ENCODE peak calls at places on chromosomes 12 and 14, in ten cellular contexts. C, I, H, P, O, V, W, U, J and A are unnamed samples.

GRCh38 chr12:108635201-108635996 is 1.7 kb upstream of the SELPLG start:
- DNase-seq in C (no peak), I (no peak), H (no peak), P (no peak), O (peak), V (peak), W (no peak), U (no peak), J (no peak), A (no peak)

GRCh38 chr12:32270818-32271710 is 128.3 kb upstream of the FGD4 start:
- DNase-seq in C (no peak), I (no peak), H (no peak), P (no peak), O (peak), V (no peak), W (no peak), U (peak), J (peak), A (no peak)

GRCh38 chr12:46908236-46908935 is 82.6 kb upstream of the SLC38A4 start:
- DNase-seq in C (no peak), I (no peak), H (no peak), P (no peak), O (no peak), V (peak), W (no peak), U (peak), J (peak), A (peak)

GRCh38 chr14:95156765-95157194 is 549 bp downstream of the DICER1 start:
- DNase-seq in C (no peak), I (peak), H (peak), P (peak), O (no peak), V (peak), W (peak), U (peak), J (no peak), A (peak)

GRCh38 chr14:75559451-75560187 is 18.8 kb upstream of the FLVCR2 start:
- DNase-seq in C (peak), I (peak), H (no peak), P (no peak), O (peak), V (peak), W (no peak), U (peak), J (peak), A (no peak)

GRCh38 chr14:61569783-61570182 is 125.5 kb upstream of the HIF1A start:
- DNase-seq in C (no peak), I (no peak), H (peak), P (peak), O (peak), V (peak), W (no peak), U (peak), J (peak), A (peak)

GRCh38 chr14:44961151-44961729 is 507 bp downstream of the KLHL28 start:
- DNase-seq in C (no peak), I (peak), H (peak), P (peak), O (peak), V (peak), W (no peak), U (peak), J (peak), A (no peak)

GRCh38 chr14:22821193-22822016 is 6.2 kb upstream of the SLC7A7 start:
- DNase-seq in C (no peak), I (no peak), H (no peak), P (peak), O (no peak), V (no peak), W (no peak), U (no peak), J (no peak), A (no peak)

GRCh38 chr14:73472182-73473114 is 14.1 kb upstream of the NUMB start:
- DNase-seq in C (no peak), I (no peak), H (no peak), P (no peak), O (peak), V (peak), W (peak), U (peak), J (peak), A (peak)

GRCh38 chr12:88600272-88600671 is 20.0 kb upstream of the KITLG start:
- DNase-seq in C (peak), I (no peak), H (no peak), P (no peak), O (no peak), V (no peak), W (no peak), U (peak), J (peak), A (peak)

GRCh38 chr12:90543393-90543792 is 411.6 kb downstream of the CCER1 start:
- DNase-seq in C (peak), I (no peak), H (no peak), P (no peak), O (no peak), V (peak), W (no peak), U (peak), J (peak), A (no peak)

GRCh38 chr14:104799239-104799599 is 1.7 kb upstream of the ZBTB42 start:
- DNase-seq in C (no peak), I (no peak), H (no peak), P (no peak), O (no peak), V (no peak), W (no peak), U (no peak), J (no peak), A (peak)